ENCODE peak calls at places on chromosomes 16 and 17, in eight cellular contexts. O, W, R, S, A, K, Y and J are unnamed samples.

GRCh38 chr16:83952940-83953795 is at the start of gene OSGIN1:
- DNase-seq in O (peak), W (peak), R (peak), S (peak), A (peak), K (peak), Y (peak), J (peak)

GRCh38 chr17:79888811-79889634 is 49.8 kb upstream of the CBX4 start:
- DNase-seq in O (no peak), W (no peak), R (no peak), S (no peak), A (no peak), K (no peak), Y (no peak), J (no peak)

GRCh38 chr16:24670623-24671454 is 58.6 kb upstream of the TNRC6A start:
- DNase-seq in O (peak), W (no peak), R (peak), S (peak), A (peak), K (peak), Y (peak), J (peak)

GRCh38 chr17:83078378-83079339 is 750 bp upstream of the METRNL start:
- DNase-seq in O (peak), W (no peak), R (no peak), S (no peak), A (peak), K (no peak), Y (no peak), J (no peak)

GRCh38 chr16:22614271-22614947 is 103.7 kb downstream of the NPIPB5 start:
- DNase-seq in O (peak), W (no peak), R (no peak), S (no peak), A (no peak), K (peak), Y (no peak), J (no peak)

GRCh38 chr17:76781056-76781982 is 43.4 kb downstream of the MFSD11 start:
- DNase-seq in O (peak), W (no peak), R (no peak), S (peak), A (no peak), K (no peak), Y (no peak), J (no peak)

GRCh38 chr17:81246679-81247338 is 7.7 kb downstream of the NDUFAF8 start:
- DNase-seq in O (no peak), W (no peak), R (no peak), S (no peak), A (no peak), K (no peak), Y (no peak), J (no peak)

GRCh38 chr17:48618366-48618896 is 3.3 kb upstream of the HOXB8 start:
- DNase-seq in O (peak), W (peak), R (peak), S (peak), A (peak), K (peak), Y (peak), J (peak)

GRCh38 chr17:48470388-48471034 is 40.5 kb upstream of the SKAP1 start:
- DNase-seq in O (no peak), W (no peak), R (no peak), S (no peak), A (no peak), K (peak), Y (no peak), J (no peak)

GRCh38 chr16:2284797-2285576 is 17.1 kb upstream of the RNPS1 start:
- DNase-seq in O (no peak), W (no peak), R (no peak), S (no peak), A (no peak), K (no peak), Y (no peak), J (no peak)

GRCh38 chr17:17783825-17784598 is 52.8 kb downstream of the SREBF1 start:
- DNase-seq in O (peak), W (peak), R (no peak), S (peak), A (peak), K (no peak), Y (peak), J (no peak)

GRCh38 chr17:57350266-57350665 is 93.9 kb downstream of the MSI2 start:
- DNase-seq in O (peak), W (no peak), R (no peak), S (no peak), A (no peak), K (no peak), Y (no peak), J (no peak)

GRCh38 chr16:82240111-82240510 is 70.1 kb upstream of the MPHOSPH6 start:
- DNase-seq in O (no peak), W (no peak), R (no peak), S (no peak), A (no peak), K (peak), Y (no peak), J (no peak)

GRCh38 chr16:21263640-21264211 is 14.4 kb downstream of the CRYM start:
- DNase-seq in O (peak), W (no peak), R (no peak), S (no peak), A (no peak), K (no peak), Y (no peak), J (no peak)

GRCh38 chr17:42247734-42248133 is 28.5 kb downstream of the STAT5B start:
- DNase-seq in O (no peak), W (no peak), R (peak), S (no peak), A (no peak), K (no peak), Y (no peak), J (no peak)

GRCh38 chr17:13513039-13513405 is 88.7 kb downstream of the HS3ST3A1 start:
- DNase-seq in O (no peak), W (no peak), R (no peak), S (no peak), A (no peak), K (peak), Y (peak), J (no peak)